ENCODE peak calls at places on chromosome 15, in five cellular contexts. E is tibial nerve, W is dorsolateral prefrontal cortex, J is ovary, H is heart left ventricle. O is an unnamed sample.

GRCh38 chr15:71397377-71397776 is 282.1 kb downstream of the THSD4 start:
- DNase-seq in E (no peak), W (no peak), J (peak), H (no peak), O (no peak)

GRCh38 chr15:67559158-67559557 is 16.7 kb downstream of the MAP2K5 start:
- DNase-seq in E (no peak), W (no peak), J (no peak), H (no peak), O (no peak)

GRCh38 chr15:69145694-69146492 is 14.5 kb upstream of the GLCE start:
- DNase-seq in E (no peak), W (no peak), J (no peak), H (no peak), O (no peak)

GRCh38 chr15:58484794-58485600 is 53.2 kb downstream of the LIPC start:
- DNase-seq in E (no peak), W (no peak), J (no peak), H (no peak), O (no peak)

GRCh38 chr15:71185706-71186105 is 70.4 kb downstream of the THSD4 start:
- DNase-seq in E (no peak), W (no peak), J (no peak), H (no peak), O (no peak)

GRCh38 chr15:60390931-60391501 is 6.8 kb downstream of the ANXA2 start:
- DNase-seq in E (no peak), W (no peak), J (no peak), H (no peak), O (no peak)

GRCh38 chr15:38090223-38090622 is 155.8 kb downstream of the TMCO5A start:
- DNase-seq in E (no peak), W (no peak), J (no peak), H (no peak), O (no peak)

GRCh38 chr15:87940763-87941162 is 315.8 kb downstream of the NTRK3 start:
- DNase-seq in E (no peak), W (no peak), J (no peak), H (no peak), O (no peak)

GRCh38 chr15:101320501-101321052 is 25.5 kb upstream of the SNRPA1 start:
- DNase-seq in E (no peak), W (no peak), J (no peak), H (no peak), O (no peak)

GRCh38 chr15:92670625-92671024 is 15.1 kb upstream of the FAM174B start:
- DNase-seq in E (no peak), W (no peak), J (no peak), H (no peak), O (no peak)

GRCh38 chr15:70062321-70062956 is 35.3 kb downstream of the TLE3 start:
- DNase-seq in E (peak), W (peak), J (peak), H (peak), O (peak)

GRCh38 chr15:57003418-57003817 is 85.0 kb downstream of the TCF12 start:
- DNase-seq in E (no peak), W (no peak), J (no peak), H (no peak), O (no peak)

GRCh38 chr15:52040167-52040900 is 21.3 kb downstream of the MAPK6 start:
- DNase-seq in E (no peak), W (no peak), J (no peak), H (no peak), O (no peak)

GRCh38 chr15:57910672-57911071 is 154.8 kb downstream of the ALDH1A2 start:
- DNase-seq in E (no peak), W (no peak), J (no peak), H (no peak), O (no peak)

GRCh38 chr15:98524838-98525540 is 123.3 kb upstream of the IGF1R start:
- DNase-seq in E (no peak), W (no peak), J (no peak), H (no peak), O (no peak)

GRCh38 chr15:62706361-62706760 is 336.2 kb upstream of the TPM1 start:
- DNase-seq in E (no peak), W (no peak), J (no peak), H (no peak), O (no peak)

GRCh38 chr15:52228928-52229327 is 37.7 kb upstream of the GNB5 start:
- DNase-seq in E (no peak), W (no peak), J (no peak), H (no peak), O (no peak)

GRCh38 chr15:72105111-72105510 is 12.8 kb downstream of the MYO9A start:
- DNase-seq in E (no peak), W (no peak), J (no peak), H (no peak), O (no peak)

GRCh38 chr15:100049483-100049882 is 292.3 kb downstream of the ADAMTS17 start:
- DNase-seq in E (no peak), W (no peak), J (no peak), H (no peak), O (no peak)

GRCh38 chr15:97691799-97692198 is 268.7 kb upstream of the ARRDC4 start:
- DNase-seq in E (no peak), W (no peak), J (no peak), H (no peak), O (no peak)

GRCh38 chr15:81011593-81011992 is 10.9 kb downstream of the TLNRD1 start:
- DNase-seq in E (no peak), W (no peak), J (no peak), H (no peak), O (no peak)

GRCh38 chr15:37131639-37132038 is 31.3 kb upstream of the MEIS2 start:
- DNase-seq in E (no peak), W (no peak), J (no peak), H (no peak), O (no peak)

GRCh38 chr15:49675051-49675450 is 54.2 kb downstream of the DTWD1 start:
- DNase-seq in E (no peak), W (no peak), J (no peak), H (no peak), O (no peak)

GRCh38 chr15:42082141-42082540 is 12.2 kb downstream of the PLA2G4D start:
- DNase-seq in E (no peak), W (no peak), J (no peak), H (no peak), O (no peak)

GRCh38 chr15:55279746-55280351 is 9.8 kb downstream of the RAB27A start:
- DNase-seq in E (no peak), W (no peak), J (no peak), H (no peak), O (no peak)

GRCh38 chr15:85030301-85031049 is 48.8 kb downstream of the PDE8A start:
- DNase-seq in E (no peak), W (no peak), J (no peak), H (no peak), O (no peak)

GRCh38 chr15:85035980-85036379 is 54.3 kb downstream of the PDE8A start:
- DNase-seq in E (no peak), W (no peak), J (no peak), H (no peak), O (no peak)

GRCh38 chr15:85031944-85032587 is 50.4 kb downstream of the PDE8A start:
- DNase-seq in E (no peak), W (no peak), J (no peak), H (no peak), O (no peak)

GRCh38 chr15:85031086-85031943 is 49.7 kb downstream of the PDE8A start:
- DNase-seq in E (no peak), W (no peak), J (no peak), H (no peak), O (no peak)

GRCh38 chr15:85033148-85033547 is 51.5 kb downstream of the PDE8A start:
- DNase-seq in E (no peak), W (no peak), J (no peak), H (no peak), O (no peak)
- H3K27ac ChIP-seq in E (no peak), W (peak), J (no peak), H (no peak), O (no peak)

GRCh38 chr15:50873935-50874353 is 34.5 kb upstream of the AP4E1 start:
- DNase-seq in E (no peak), W (no peak), J (no peak), H (no peak), O (no peak)
- TF ChIP-seq CTCF in E (no peak), W (no peak), J (no peak), H (no peak), O (no peak)

DNA sequence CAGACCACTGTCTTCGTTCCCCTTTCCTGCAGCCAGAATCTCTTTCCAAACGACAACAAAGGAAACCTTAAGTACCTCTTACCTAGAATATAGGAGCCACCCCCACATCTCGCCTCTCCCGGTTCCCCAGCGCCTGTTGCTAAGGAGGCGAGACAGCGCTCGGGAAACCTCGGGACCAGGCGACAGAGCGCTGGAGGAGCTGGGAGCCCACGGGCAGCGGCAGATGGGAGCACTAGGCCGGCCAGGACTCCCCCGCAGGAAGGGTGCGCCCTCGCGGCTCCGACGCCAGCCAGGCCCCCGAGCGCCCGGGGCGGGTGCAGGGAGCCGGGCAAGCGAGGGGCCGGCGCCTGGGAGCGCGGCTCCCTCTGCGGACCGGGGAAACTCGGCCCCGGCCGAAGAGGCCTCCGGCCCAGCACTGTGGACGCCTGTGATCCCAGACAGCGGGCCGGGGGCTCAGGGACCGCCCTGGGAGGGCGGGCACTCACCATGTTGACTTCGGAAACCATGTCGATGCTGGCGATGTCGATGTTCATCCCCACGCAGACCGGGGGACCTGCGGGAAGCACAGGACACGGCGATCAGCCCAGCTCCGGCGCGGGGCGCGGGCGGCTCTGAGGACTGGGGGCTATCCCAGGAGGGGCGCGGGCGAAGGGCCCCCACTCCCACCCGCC is 814 bp downstream of the GABRB3 start:
- DNase-seq in E (no peak), W (no peak), J (peak), H (no peak), O (no peak)
- H3K27ac ChIP-seq in E (no peak), W (peak), J (no peak), H (no peak), O (no peak)

DNA sequence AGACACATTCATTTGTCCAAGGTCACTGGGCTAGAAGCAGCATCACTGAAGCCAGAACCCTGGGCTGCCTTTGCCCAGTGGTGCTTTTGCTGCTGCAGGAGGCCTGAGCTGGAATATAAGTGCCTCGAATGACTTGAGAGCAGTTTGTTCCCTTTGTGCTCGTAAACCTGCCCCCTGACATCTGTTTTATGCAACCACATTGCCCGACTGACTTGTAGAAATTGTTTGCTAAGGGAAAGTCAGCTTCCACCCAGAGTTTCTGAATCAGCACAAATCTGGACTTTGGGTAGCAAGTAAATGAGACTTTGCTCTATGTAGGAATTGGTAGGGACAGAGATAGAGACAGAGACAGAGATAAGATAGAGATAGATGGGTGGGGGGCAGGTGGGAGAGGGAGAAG is 23.1 kb downstream of the RASGRF1 start:
- DNase-seq in E (no peak), W (no peak), J (no peak), H (no peak), O (no peak)
- TF ChIP-seq CTCF in E (no peak), W (no peak), J (no peak), H (no peak), O (no peak)

GRCh38 chr15:43347114-43347513 is 16.7 kb upstream of the LCMT2 start:
- DNase-seq in E (no peak), W (no peak), J (no peak), H (no peak), O (no peak)

GRCh38 chr15:43352693-43353382 is 18.0 kb downstream of the ZSCAN29 start:
- DNase-seq in E (no peak), W (no peak), J (no peak), H (no peak), O (no peak)
- H3K27ac ChIP-seq in E (no peak), W (no peak), J (no peak), H (peak), O (peak)

GRCh38 chr15:31301687-31301990 is 25.0 kb upstream of the KLF13 start:
- DNase-seq in E (no peak), W (no peak), J (no peak), H (no peak), O (no peak)

GRCh38 chr15:31304074-31304648 is 22.5 kb upstream of the KLF13 start:
- DNase-seq in E (no peak), W (no peak), J (no peak), H (peak), O (peak)

GRCh38 chr15:31302029-31302657 is 24.5 kb upstream of the KLF13 start:
- DNase-seq in E (no peak), W (no peak), J (no peak), H (peak), O (no peak)

GRCh38 chr15:31303434-31304073 is 23.1 kb upstream of the KLF13 start:
- DNase-seq in E (no peak), W (no peak), J (no peak), H (peak), O (peak)

DNA sequence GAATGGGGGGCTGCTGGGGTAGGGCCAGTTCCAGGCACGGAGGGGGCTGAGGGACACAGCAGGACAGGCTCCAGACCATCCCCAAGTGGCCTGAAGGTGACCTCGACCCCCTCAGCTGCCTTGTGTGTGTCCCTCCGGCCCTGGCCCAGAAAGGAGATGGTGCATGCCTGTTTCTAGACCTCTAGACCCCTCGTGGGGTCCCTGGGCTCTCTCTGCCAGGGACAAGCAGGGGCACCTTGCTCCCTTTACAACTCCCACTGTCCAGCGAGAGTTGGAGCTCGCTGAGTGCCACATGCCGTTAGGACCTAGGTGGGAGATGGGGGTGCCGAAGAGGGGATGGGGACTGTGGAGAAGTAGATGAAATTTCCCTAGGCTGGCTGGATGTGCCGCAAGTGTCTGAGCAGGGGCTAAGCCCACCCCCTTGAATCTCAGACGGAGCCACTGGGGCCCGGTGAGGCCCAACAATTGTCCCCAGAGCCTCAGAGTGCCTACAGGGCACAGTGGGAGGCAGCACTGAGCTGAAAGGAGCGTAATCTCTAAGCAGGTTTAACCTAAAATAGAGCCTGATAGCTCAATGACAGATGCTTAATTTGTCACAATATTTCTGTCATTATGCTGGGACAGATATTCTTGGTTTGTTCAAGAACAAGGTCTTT is 23.7 kb upstream of the KLF13 start:
- DNase-seq in E (no peak), W (no peak), J (no peak), H (peak), O (no peak)
- TF ChIP-seq CTCF in E (no peak), W (peak), J (no peak), H (no peak), O (no peak)

DNA sequence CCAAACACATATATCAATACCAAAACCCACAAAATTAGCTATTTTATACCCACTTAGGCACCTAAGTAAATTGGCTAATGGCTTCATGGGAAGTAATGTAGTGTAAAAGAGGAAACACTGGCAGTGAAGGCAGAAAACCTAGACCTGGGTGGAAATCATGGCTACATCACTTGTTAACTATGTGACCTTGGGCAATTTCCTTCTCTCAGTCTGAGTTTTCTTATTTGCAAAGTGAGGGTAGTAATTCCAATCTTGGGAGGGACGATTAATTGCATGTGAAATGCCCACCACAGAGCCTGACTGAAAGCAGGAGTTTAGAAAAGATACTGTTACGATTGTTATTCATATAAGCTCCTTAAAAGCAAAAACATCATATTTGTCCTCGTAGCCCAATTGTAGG is 6.1 kb downstream of the PTPN9 start:
- DNase-seq in E (no peak), W (no peak), J (no peak), H (no peak), O (no peak)
- H3K27ac ChIP-seq in E (no peak), W (no peak), J (no peak), H (no peak), O (peak)

DNA sequence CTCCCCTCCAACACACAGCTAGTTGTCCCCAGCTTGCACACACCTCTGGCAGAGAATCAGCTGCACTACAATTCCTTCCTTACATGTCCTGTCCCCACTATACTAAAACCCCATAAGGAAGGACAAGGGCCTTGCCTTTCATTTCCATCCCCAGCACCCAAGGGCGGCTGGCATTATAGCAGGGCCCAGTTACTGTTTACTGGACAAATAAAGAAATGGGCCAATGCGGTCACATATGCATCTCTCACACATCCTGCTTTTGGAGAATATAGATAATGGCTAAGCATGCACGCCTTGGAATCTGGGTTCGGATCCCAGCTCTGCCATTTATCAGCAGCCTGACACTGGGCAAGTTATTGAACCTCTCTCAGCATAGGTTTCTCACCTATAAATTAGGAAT is 99.1 kb downstream of the DAPK2 start:
- DNase-seq in E (no peak), W (no peak), J (no peak), H (no peak), O (no peak)
- TF ChIP-seq CTCF in E (no peak), W (no peak), J (no peak), H (no peak), O (no peak)

DNA sequence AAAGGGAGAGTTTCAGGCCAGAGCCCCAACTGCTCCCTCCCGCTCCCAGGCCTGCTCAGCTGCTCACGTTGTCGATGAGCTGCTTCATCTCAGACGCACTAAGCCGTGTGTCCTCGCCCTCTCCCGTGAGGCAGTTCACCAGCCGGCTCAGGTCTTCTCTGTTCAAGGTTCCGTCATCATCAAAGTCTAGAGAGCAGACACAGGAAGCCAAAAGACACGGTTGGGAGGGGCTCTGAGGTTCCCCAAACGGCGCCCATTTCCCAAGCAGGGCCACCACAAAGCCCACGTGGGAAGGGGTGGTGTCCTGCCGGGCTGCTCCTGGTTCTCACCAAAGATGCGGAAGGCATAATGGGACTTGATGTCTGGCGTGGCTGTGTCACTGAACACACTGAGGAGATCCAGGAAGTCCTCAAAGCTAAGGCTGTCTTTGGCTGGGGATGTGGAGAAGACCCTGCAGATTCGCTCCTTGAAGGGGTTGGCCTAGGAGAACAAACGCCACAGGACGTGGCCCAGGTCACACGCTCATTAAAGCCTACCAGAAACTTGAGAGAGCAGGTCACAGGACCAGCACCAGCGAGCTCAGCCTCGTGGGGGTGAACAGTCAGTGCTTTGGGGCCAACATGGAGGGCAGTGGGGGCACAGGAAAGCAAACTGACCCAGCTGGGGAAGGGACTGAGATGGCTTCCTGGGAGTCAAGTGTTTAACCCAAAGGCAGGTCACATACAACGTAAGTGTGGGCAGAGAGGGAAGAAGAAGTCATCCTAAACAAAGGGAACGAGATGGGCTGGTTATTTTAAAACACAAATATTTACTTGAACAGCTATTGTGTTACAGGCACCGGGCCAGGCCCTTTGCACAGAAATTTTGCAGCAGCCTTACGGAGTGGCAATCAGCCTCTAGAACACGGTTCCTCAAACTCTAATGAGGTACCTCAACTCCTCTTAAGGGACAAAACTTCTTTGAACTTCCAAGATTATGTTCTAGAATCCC is 2.4 kb downstream of the CIB1 start:
- DNase-seq in E (no peak), W (no peak), J (no peak), H (no peak), O (no peak)
- H3K27ac ChIP-seq in E (peak), W (no peak), J (no peak), H (peak), O (peak)

GRCh38 chr15:40914486-40914885 is 14.7 kb upstream of the DLL4 start:
- DNase-seq in E (no peak), W (no peak), J (no peak), H (no peak), O (no peak)
- TF ChIP-seq CTCF in E (no peak), W (no peak), J (no peak), H (no peak), O (no peak)

O was measured in heart right ventricle.